ENCODE peak calls at places on chromosomes 6 and 20, in four cellular contexts. One of them, this sample, is unnamed.

GRCh38 chr6:148440877-148441453 is 98.3 kb downstream of the SASH1 start:
- DNase-seq in ovary: peak
- DNase-seq in BE2C: no peak
- DNase-seq in lower lobe of right lung: peak
- DNase-seq in this sample: peak

GRCh38 chr6:44575644-44576043 is 188.1 kb downstream of the CDC5L start:
- DNase-seq in ovary: no peak
- DNase-seq in BE2C: no peak
- DNase-seq in lower lobe of right lung: no peak
- DNase-seq in this sample: no peak

GRCh38 chr6:31113861-31114539 is 600 bp upstream of the PSORS1C1 start:
- DNase-seq in ovary: no peak
- DNase-seq in BE2C: no peak
- DNase-seq in lower lobe of right lung: no peak
- DNase-seq in this sample: peak

GRCh38 chr6:35081426-35081851 is 59.7 kb downstream of the TCP11 start:
- DNase-seq in ovary: no peak
- DNase-seq in BE2C: no peak
- DNase-seq in lower lobe of right lung: no peak
- DNase-seq in this sample: no peak

GRCh38 chr6:155340464-155341129 is 26.3 kb upstream of the TFB1M start:
- DNase-seq in ovary: no peak
- DNase-seq in BE2C: peak
- DNase-seq in lower lobe of right lung: no peak
- DNase-seq in this sample: peak

GRCh38 chr6:42260972-42261371 is 43.3 kb upstream of the MRPS10 start:
- DNase-seq in ovary: peak
- DNase-seq in BE2C: peak
- DNase-seq in lower lobe of right lung: no peak
- DNase-seq in this sample: no peak

GRCh38 chr6:105951322-105951721 is 134.8 kb upstream of the PRDM1 start:
- DNase-seq in ovary: no peak
- DNase-seq in BE2C: no peak
- DNase-seq in lower lobe of right lung: no peak
- DNase-seq in this sample: no peak

GRCh38 chr6:117233146-117233545 is 32.2 kb upstream of the VGLL2 start:
- DNase-seq in ovary: no peak
- DNase-seq in BE2C: no peak
- DNase-seq in lower lobe of right lung: no peak
- DNase-seq in this sample: no peak

GRCh38 chr6:47440722-47441121 is 36.9 kb upstream of the CD2AP start:
- DNase-seq in ovary: no peak
- DNase-seq in BE2C: no peak
- DNase-seq in lower lobe of right lung: no peak
- DNase-seq in this sample: no peak

GRCh38 chr6:161884782-161885181 is 610.9 kb upstream of the AGPAT4 start:
- DNase-seq in ovary: no peak
- DNase-seq in BE2C: no peak
- DNase-seq in lower lobe of right lung: no peak
- DNase-seq in this sample: no peak

GRCh38 chr20:39568090-39568489 is 605.9 kb downstream of the DHX35 start:
- DNase-seq in ovary: no peak
- DNase-seq in BE2C: no peak
- DNase-seq in lower lobe of right lung: no peak
- DNase-seq in this sample: no peak

GRCh38 chr6:44663860-44664584 is 276.5 kb downstream of the CDC5L start:
- DNase-seq in ovary: no peak
- DNase-seq in BE2C: no peak
- DNase-seq in lower lobe of right lung: no peak
- DNase-seq in this sample: no peak

GRCh38 chr20:25072226-25072811 is 9.6 kb downstream of the VSX1 start:
- DNase-seq in ovary: no peak
- DNase-seq in BE2C: no peak
- DNase-seq in lower lobe of right lung: no peak
- DNase-seq in this sample: no peak

GRCh38 chr6:71498643-71499042 is 210.0 kb downstream of the OGFRL1 start:
- DNase-seq in ovary: no peak
- DNase-seq in BE2C: no peak
- DNase-seq in lower lobe of right lung: no peak
- DNase-seq in this sample: no peak

GRCh38 chr6:35400901-35401311 is 51.2 kb upstream of the FANCE start:
- DNase-seq in ovary: no peak
- DNase-seq in BE2C: peak
- DNase-seq in lower lobe of right lung: no peak
- DNase-seq in this sample: no peak

GRCh38 chr20:13263451-13263850 is 42.4 kb downstream of the ISM1 start:
- DNase-seq in ovary: no peak
- DNase-seq in BE2C: no peak
- DNase-seq in lower lobe of right lung: no peak
- DNase-seq in this sample: no peak

GRCh38 chr6:2902470-2902762 is 693 bp downstream of the SERPINB9 start:
- DNase-seq in ovary: no peak
- DNase-seq in BE2C: no peak
- DNase-seq in lower lobe of right lung: peak
- DNase-seq in this sample: no peak

GRCh38 chr6:68044264-68044663 is 590.8 kb upstream of the ADGRB3 start:
- DNase-seq in ovary: no peak
- DNase-seq in BE2C: no peak
- DNase-seq in lower lobe of right lung: no peak
- DNase-seq in this sample: no peak

GRCh38 chr20:8811801-8812594 is 256.9 kb upstream of the PLCB4 start:
- DNase-seq in ovary: no peak
- DNase-seq in BE2C: no peak
- DNase-seq in lower lobe of right lung: no peak
- DNase-seq in this sample: no peak

GRCh38 chr6:7257521-7258230 is 55.3 kb downstream of the SSR1 start:
- DNase-seq in ovary: no peak
- DNase-seq in BE2C: no peak
- DNase-seq in lower lobe of right lung: no peak
- DNase-seq in this sample: no peak

GRCh38 chr6:158684311-158684710 is 34.5 kb downstream of the SYTL3 start:
- DNase-seq in ovary: no peak
- DNase-seq in BE2C: no peak
- DNase-seq in lower lobe of right lung: no peak
- DNase-seq in this sample: no peak

GRCh38 chr20:35290887-35291417 is 1.3 kb downstream of the FAM83C start:
- DNase-seq in ovary: no peak
- DNase-seq in BE2C: no peak
- DNase-seq in lower lobe of right lung: no peak
- DNase-seq in this sample: no peak

GRCh38 chr20:57342829-57343228 is 8.2 kb upstream of the RAE1 start:
- DNase-seq in ovary: no peak
- DNase-seq in BE2C: no peak
- DNase-seq in lower lobe of right lung: no peak
- DNase-seq in this sample: no peak

GRCh38 chr6:38973178-38974057 is 75.2 kb upstream of the GLP1R start:
- DNase-seq in ovary: no peak
- DNase-seq in BE2C: peak
- DNase-seq in lower lobe of right lung: no peak
- DNase-seq in this sample: peak
- TF ChIP-seq CTCF in ovary: no peak
- TF ChIP-seq CTCF in BE2C: peak
- TF ChIP-seq CTCF in lower lobe of right lung: peak
- TF ChIP-seq CTCF in this sample: peak

GRCh38 chr6:33483678-33484077 is 29.3 kb downstream of the ZBTB9 start:
- DNase-seq in ovary: no peak
- DNase-seq in BE2C: no peak
- DNase-seq in lower lobe of right lung: no peak
- DNase-seq in this sample: no peak

GRCh38 chr6:33477864-33478263 is 23.5 kb downstream of the ZBTB9 start:
- DNase-seq in ovary: no peak
- DNase-seq in BE2C: no peak
- DNase-seq in lower lobe of right lung: no peak
- DNase-seq in this sample: no peak

GRCh38 chr6:33481192-33481591 is 26.8 kb downstream of the ZBTB9 start:
- DNase-seq in ovary: no peak
- DNase-seq in BE2C: no peak
- DNase-seq in lower lobe of right lung: no peak
- DNase-seq in this sample: no peak
- TF ChIP-seq CTCF in ovary: no peak
- TF ChIP-seq CTCF in BE2C: no peak
- TF ChIP-seq CTCF in lower lobe of right lung: no peak
- TF ChIP-seq CTCF in this sample: no peak

DNA sequence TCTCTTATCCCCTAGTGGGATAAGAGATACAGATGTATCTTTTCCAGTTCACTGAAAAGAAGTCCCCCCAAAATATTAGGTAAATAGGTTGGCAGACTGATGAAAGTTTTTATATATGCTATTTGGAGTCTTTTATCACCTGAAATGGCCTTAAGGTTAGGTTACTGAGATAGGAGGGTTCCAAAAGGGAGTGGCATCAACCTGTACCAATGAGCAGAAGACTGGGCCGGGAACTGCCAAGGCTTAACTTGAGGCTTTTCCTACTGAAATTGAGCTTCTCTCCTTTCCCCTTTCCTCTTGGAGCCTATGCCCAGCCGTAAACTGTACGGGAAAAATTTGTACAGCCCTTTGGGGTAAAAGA is 42.0 kb downstream of the EIF2S2 start:
- DNase-seq in ovary: no peak
- DNase-seq in BE2C: no peak
- DNase-seq in lower lobe of right lung: no peak
- DNase-seq in this sample: no peak
- TF ChIP-seq CTCF in ovary: no peak
- TF ChIP-seq CTCF in BE2C: no peak
- TF ChIP-seq CTCF in lower lobe of right lung: no peak
- TF ChIP-seq CTCF in this sample: no peak

GRCh38 chr20:22385602-22386299 is 198.6 kb downstream of the FOXA2 start:
- DNase-seq in ovary: no peak
- DNase-seq in BE2C: no peak
- DNase-seq in lower lobe of right lung: no peak
- DNase-seq in this sample: no peak
- TF ChIP-seq CTCF in ovary: no peak
- TF ChIP-seq CTCF in BE2C: no peak
- TF ChIP-seq CTCF in lower lobe of right lung: peak
- TF ChIP-seq CTCF in this sample: peak

This sample was measured in AG09319.